ENCODE peak calls at places on chromosome 12, in ten cellular contexts. N is neural progenitor cell, P is endothelial cell of umbilical vein, Y is adipocyte, D is DND-41, M is neuronal stem cell, Z is K562, A is MM.1S, O is endodermal cell, R is mammary epithelial cell. V is an unnamed sample.
A peak's percentile ranks its signal among the peaks of the same experiment; 100 is the strongest.

GRCh38 chr12:31897791-31898503 is 61.3 kb upstream of the RESF1 start:
- DNase-seq in N (peak; percentile 29), P (peak; percentile 53), Y (no peak), D (peak; percentile 54), M (no peak), Z (peak; percentile 72), A (peak; percentile 28), O (peak; percentile 59), R (peak; percentile 12), V (peak; percentile 83)

GRCh38 chr12:93773122-93773871 is 96.1 kb downstream of the CRADD start:
- DNase-seq in N (no peak), P (no peak), Y (no peak), D (peak; percentile 69), M (no peak), Z (peak; percentile 33), A (no peak), O (no peak), R (peak; percentile 33), V (no peak)

GRCh38 chr12:47837190-47838171 is 17.8 kb upstream of the HDAC7 start:
- DNase-seq in N (peak; percentile 78), P (peak; percentile 70), Y (peak; percentile 89), D (peak; percentile 56), M (peak; percentile 66), Z (peak; percentile 73), A (peak; percentile 71), O (peak; percentile 93), R (peak; percentile 62), V (no peak)

GRCh38 chr12:49482095-49483051 is 56.5 kb upstream of the KCNH3 start:
- DNase-seq in N (no peak), P (no peak), Y (peak; percentile 13), D (no peak), M (no peak), Z (no peak), A (no peak), O (peak; percentile 86), R (peak; percentile 55), V (no peak)

GRCh38 chr12:269216-269615 is 6.6 kb upstream of the SLC6A13 start:
- DNase-seq in N (no peak), P (no peak), Y (no peak), D (no peak), M (no peak), Z (no peak), A (no peak), O (no peak), R (no peak), V (no peak)

GRCh38 chr12:25852792-25853191 is 105.7 kb upstream of the RASSF8 start:
- DNase-seq in N (no peak), P (no peak), Y (peak; percentile 70), D (no peak), M (no peak), Z (no peak), A (no peak), O (no peak), R (peak; percentile 10), V (no peak)

GRCh38 chr12:32863128-32863527 is 33.4 kb downstream of the PKP2 start:
- DNase-seq in N (no peak), P (no peak), Y (no peak), D (no peak), M (no peak), Z (no peak), A (no peak), O (no peak), R (no peak), V (no peak)

GRCh38 chr12:52630609-52631200 is 12.3 kb upstream of the KRT73 start:
- DNase-seq in N (no peak), P (peak; percentile 10), Y (no peak), D (no peak), M (no peak), Z (no peak), A (no peak), O (peak; percentile 23), R (no peak), V (no peak)

DNA sequence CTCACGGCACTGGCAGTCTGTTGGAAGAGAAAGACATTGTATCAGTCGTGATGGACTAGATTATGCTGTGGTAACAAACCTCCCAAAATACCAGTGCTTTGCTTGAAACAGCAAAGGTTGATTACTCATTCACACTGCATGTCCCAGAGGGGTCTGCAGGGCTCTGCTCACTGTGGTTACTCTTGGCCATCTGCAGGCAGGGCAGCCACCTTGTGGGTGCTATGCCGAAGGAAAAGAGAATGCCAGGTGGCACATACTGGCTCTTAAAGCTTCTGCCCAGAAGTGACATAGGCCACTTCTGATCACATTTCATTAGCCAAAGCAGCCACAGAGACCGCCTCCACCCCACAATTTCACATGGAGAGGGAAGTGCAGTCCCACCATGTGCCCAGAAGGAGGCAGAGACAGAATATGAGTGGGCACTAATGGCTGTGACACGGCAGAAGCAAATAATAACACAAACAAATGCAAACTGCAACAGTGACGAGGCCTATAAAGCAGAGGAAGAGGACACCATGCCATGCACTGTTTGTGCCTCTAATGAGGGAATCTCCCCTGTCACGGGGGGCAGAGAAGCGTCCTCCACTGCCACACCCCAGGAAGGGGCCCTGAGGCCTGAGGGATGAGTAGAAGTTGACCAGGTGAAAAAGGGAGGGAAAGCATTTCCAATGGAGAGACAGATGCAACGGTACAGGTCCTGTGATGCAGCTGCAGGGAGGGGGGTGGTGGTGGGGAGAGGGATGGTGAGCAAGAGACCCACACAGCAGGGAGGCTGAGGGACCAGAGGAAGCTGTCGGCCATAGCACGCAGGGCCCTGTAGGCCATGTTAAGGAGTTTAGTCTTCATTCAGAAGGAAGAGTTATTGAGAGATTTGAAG is 51.7 kb upstream of the KICS2 start:
- DNase-seq in N (peak; percentile 64), P (peak; percentile 9), Y (peak; percentile 47), D (peak; percentile 24), M (no peak), Z (peak; percentile 40), A (peak; percentile 15), O (peak; percentile 93), R (peak; percentile 9), V (no peak)
- H3K9ac ChIP-seq in N (no peak overlapping the region), P (no peak overlapping the region), Y (no peak overlapping the region), D (no peak overlapping the region), M (no peak overlapping the region), Z (no peak overlapping the region), A (no peak overlapping the region), O (no peak overlapping the region), R (no peak overlapping the region), V (no peak overlapping the region)

GRCh38 chr12:1885082-1885596 is 33.3 kb downstream of the CACNA2D4 start:
- DNase-seq in N (no peak), P (no peak), Y (no peak), D (no peak), M (no peak), Z (no peak), A (no peak), O (no peak), R (no peak), V (no peak)

GRCh38 chr12:1883513-1883912 is 34.9 kb downstream of the CACNA2D4 start:
- DNase-seq in N (no peak), P (no peak), Y (no peak), D (no peak), M (no peak), Z (no peak), A (no peak), O (no peak), R (no peak), V (peak; percentile 39)

GRCh38 chr12:1885605-1886245 is 32.7 kb downstream of the CACNA2D4 start:
- DNase-seq in N (no peak), P (no peak), Y (no peak), D (no peak), M (no peak), Z (peak; percentile 3), A (no peak), O (peak; percentile 31), R (no peak), V (no peak)

GRCh38 chr12:1882850-1883470 is 35.5 kb downstream of the CACNA2D4 start:
- DNase-seq in N (no peak), P (no peak), Y (no peak), D (no peak), M (no peak), Z (no peak), A (no peak), O (peak; percentile 31), R (no peak), V (peak; percentile 69)

GRCh38 chr12:1884651-1885050 is 33.8 kb downstream of the CACNA2D4 start:
- DNase-seq in N (no peak), P (no peak), Y (no peak), D (no peak), M (no peak), Z (no peak), A (no peak), O (no peak), R (no peak), V (peak; percentile 29)
- H3K4me3 ChIP-seq in N (no peak overlapping the region), P (no peak overlapping the region), Y (no peak overlapping the region), D (no peak overlapping the region), M (no peak overlapping the region), Z (no peak overlapping the region), A (no peak overlapping the region), O (no peak overlapping the region), R (no peak overlapping the region), V (no peak overlapping the region)

GRCh38 chr12:96237465-96238077 is 43.4 kb downstream of the ELK3 start:
- DNase-seq in N (no peak), P (peak; percentile 96), Y (peak; percentile 90), D (peak; percentile 32), M (no peak), Z (no peak), A (no peak), O (peak; percentile 46), R (peak; percentile 94), V (no peak)

GRCh38 chr12:96239711-96240234 is 45.6 kb downstream of the ELK3 start:
- DNase-seq in N (no peak), P (no peak), Y (peak; percentile 46), D (no peak), M (no peak), Z (no peak), A (no peak), O (peak; percentile 63), R (no peak), V (no peak)

GRCh38 chr12:96237035-96237434 is 42.9 kb downstream of the ELK3 start:
- DNase-seq in N (no peak), P (no peak), Y (peak; percentile 25), D (no peak), M (no peak), Z (no peak), A (no peak), O (no peak), R (no peak), V (no peak)

GRCh38 chr12:96240251-96240650 is 46.1 kb downstream of the ELK3 start:
- DNase-seq in N (no peak), P (no peak), Y (no peak), D (no peak), M (no peak), Z (no peak), A (no peak), O (no peak), R (no peak), V (no peak)

DNA sequence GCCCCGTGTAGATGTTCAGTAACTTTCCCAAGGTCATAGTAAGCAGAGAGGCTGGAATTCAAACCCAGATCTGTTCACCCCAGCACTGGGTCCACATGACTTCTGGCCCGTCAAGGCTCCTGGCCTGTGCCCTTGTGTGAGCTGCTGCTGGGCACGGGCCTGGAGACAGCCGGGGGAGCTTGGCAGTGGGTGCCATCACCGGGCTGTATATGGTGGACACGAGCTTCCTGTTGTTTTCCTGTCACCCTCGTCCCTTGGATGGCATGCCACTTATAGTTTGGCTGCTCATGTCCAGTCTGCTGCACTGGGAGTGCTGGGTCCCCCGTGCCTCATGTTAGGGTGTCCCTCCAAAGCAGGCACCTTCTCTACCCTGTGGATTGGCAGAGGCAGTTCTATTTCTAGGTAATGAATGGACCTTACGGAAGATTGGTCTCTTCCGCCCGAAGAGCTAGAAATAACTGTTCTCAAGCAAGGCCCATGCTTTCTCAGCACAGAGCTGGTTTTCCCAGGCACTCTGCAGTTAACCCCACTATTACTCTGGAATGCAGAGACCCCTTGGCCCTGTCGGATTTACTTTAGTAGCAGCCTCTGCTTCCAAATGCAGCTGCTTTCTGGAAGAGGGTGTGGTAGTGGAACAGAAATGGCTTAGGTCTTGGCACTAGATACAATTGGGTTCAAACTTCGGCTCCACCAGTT is 44.3 kb downstream of the ELK3 start:
- DNase-seq in N (no peak), P (no peak), Y (no peak), D (no peak), M (no peak), Z (no peak), A (no peak), O (peak; percentile 42), R (no peak), V (no peak)
- H3K4me1 ChIP-seq in N (no peaks in the 10 kb centered on the region), P (peaks cover 92% of the 10 kb centered on the region), Y (peaks cover 80% of the 10 kb centered on the region), D (peaks cover 11% of the 10 kb centered on the region), M (peaks cover 13% of the 10 kb centered on the region), Z (peaks cover 17% of the 10 kb centered on the region), A (no peaks in the 10 kb centered on the region), O (no peaks in the 10 kb centered on the region), R (peaks cover 47% of the 10 kb centered on the region), V (peaks cover 14% of the 10 kb centered on the region)

GRCh38 chr12:58557646-58558045 is 362.7 kb downstream of the LRIG3 start:
- DNase-seq in N (no peak), P (no peak), Y (no peak), D (no peak), M (no peak), Z (no peak), A (no peak), O (no peak), R (no peak), V (no peak)
- H3K9ac ChIP-seq in N (no peak overlapping the region), P (peak overlapping the region; percentile 75), Y (no peak overlapping the region), D (no peak overlapping the region), M (no peak overlapping the region), Z (no peak overlapping the region), A (no peak overlapping the region), O (no peak overlapping the region), R (no peak overlapping the region), V (no peak overlapping the region)